ENCODE peak calls at places on chromosomes 1 and 21, in four cellular contexts. L is smooth muscle cell of the brain vasculature; Y is stimulated activated CD8-positive, alpha-beta memory T cell treated with anti-CD3 and anti-CD28 coated beads, Interleukin-15, amount 100 ng/mL, for 24 hours; C is brain microvascular endothelial cell. S is an unnamed sample.

GRCh38 chr1:53603431-53603830 is 135.5 kb downstream of the GLIS1 start:
- DNase-seq in Y (no peak), C (no peak), L (no peak), S (no peak)

GRCh38 chr21:44653123-44653522 is 1.3 kb downstream of the KRTAP12-4 start:
- DNase-seq in L (no peak), C (no peak), Y (no peak), S (no peak)

GRCh38 chr1:51576923-51577322 is 40.0 kb upstream of the OSBPL9 start:
- DNase-seq in C (no peak), L (no peak), Y (no peak), S (no peak)

GRCh38 chr21:44755227-44755626 is 43.9 kb upstream of the TSPEAR start:
- DNase-seq in L (peak), Y (no peak), C (peak), S (no peak)

GRCh38 chr1:111789077-111789476 is 33.4 kb downstream of the DDX20 start:
- DNase-seq in Y (no peak), L (no peak), C (no peak), S (no peak)

GRCh38 chr1:198523183-198523942 is 17.1 kb downstream of the ATP6V1G3 start:
- DNase-seq in Y (no peak), C (no peak), L (no peak), S (no peak)

GRCh38 chr1:236888903-236889302 is 93.8 kb downstream of the MTR start:
- DNase-seq in L (no peak), Y (no peak), C (no peak), S (no peak)

GRCh38 chr1:3762873-3763228 is 9.7 kb upstream of the SMIM1 start:
- DNase-seq in C (no peak), L (no peak), Y (no peak), S (no peak)

GRCh38 chr1:8332806-8333205 is 14.9 kb downstream of the SLC45A1 start:
- DNase-seq in Y (no peak), L (no peak), C (no peak), S (no peak)

GRCh38 chr1:41827991-41828570 is 90.6 kb downstream of the HIVEP3 start:
- DNase-seq in Y (no peak), C (no peak), L (no peak), S (no peak)

GRCh38 chr1:207698822-207699483 is 52.9 kb upstream of the CD46 start:
- DNase-seq in L (peak), C (peak), Y (no peak), S (peak)

GRCh38 chr1:165580931-165581871 is 37.4 kb downstream of the LRRC52 start:
- DNase-seq in L (no peak), C (no peak), Y (no peak), S (peak)

GRCh38 chr1:20069932-20070331 is at the start of gene PLA2G5:
- DNase-seq in Y (no peak), L (no peak), C (no peak), S (no peak)

GRCh38 chr1:232891116-232891515 is 59.3 kb upstream of the NTPCR start:
- DNase-seq in L (peak), C (peak), Y (no peak), S (no peak)

GRCh38 chr1:230084408-230085177 is 17.6 kb downstream of the GALNT2 start:
- DNase-seq in L (peak), C (peak), Y (no peak), S (peak)

GRCh38 chr1:229365574-229365973 is 22.7 kb upstream of the CCSAP start:
- DNase-seq in L (no peak), C (no peak), Y (no peak), S (no peak)

GRCh38 chr1:185719021-185719420 is 15.2 kb upstream of the HMCN1 start:
- DNase-seq in C (peak), L (peak), Y (no peak), S (peak)

GRCh38 chr1:47438321-47439150 is 692 bp downstream of the FOXD2 start:
- DNase-seq in L (no peak), C (no peak), Y (no peak), S (no peak)

GRCh38 chr1:11059166-11059989 is 440 bp downstream of the SRM start:
- DNase-seq in Y (no peak), L (no peak), C (no peak), S (no peak)

GRCh38 chr21:37159949-37160348 is 86.9 kb downstream of the TTC3 start:
- DNase-seq in Y (no peak), C (no peak), L (no peak), S (no peak)

GRCh38 chr1:72282271-72282656 is at the start of gene NEGR1:
- DNase-seq in L (peak), Y (no peak), C (peak), S (peak)

GRCh38 chr1:97806996-97807395 is 113.8 kb downstream of the DPYD start:
- DNase-seq in C (no peak), L (no peak), Y (no peak), S (no peak)

GRCh38 chr21:26845750-26846035 is 484 bp upstream of the ADAMTS1 start:
- DNase-seq in C (no peak), Y (no peak), L (no peak), S (no peak)

GRCh38 chr1:230825061-230825803 is 43.1 kb downstream of the C1orf198 start:
- DNase-seq in Y (no peak), L (no peak), C (peak), S (peak)

GRCh38 chr1:197725975-197726374 is 49.3 kb downstream of the DENND1B start:
- DNase-seq in C (no peak), Y (no peak), L (no peak), S (no peak)

GRCh38 chr1:2231667-2232254 is 3.6 kb downstream of the SKI start:
- DNase-seq in L (peak), Y (no peak), C (peak), S (peak)

GRCh38 chr1:45809761-45810160 is 6.3 kb downstream of the MAST2 start:
- DNase-seq in Y (no peak), L (no peak), C (no peak), S (no peak)

GRCh38 chr1:161200992-161201827 is 957 bp upstream of the NDUFS2 start:
- DNase-seq in Y (no peak), C (peak), L (no peak), S (peak)

GRCh38 chr1:31408788-31409318 is 4.2 kb upstream of the SERINC2 start:
- DNase-seq in Y (no peak), C (no peak), L (no peak), S (no peak)

GRCh38 chr1:50373532-50373931 is 49.7 kb downstream of the DMRTA2 start:
- DNase-seq in L (no peak), C (no peak), Y (no peak), S (no peak)